ENCODE peak calls at places on chromosomes 5 and 9, in nine cellular contexts. H is kidney tubule cell; Z is activated CD4-positive, alpha-beta T cell treated with anti-CD3 and anti-CD28 coated beads, Interleukin-2, amount 50 U/mL, for 24 hours; Q is psoas muscle; F is neural crest cell; X is DMS 273 treated with DMSO at 0.1 percent for 48 hours; E is CD8-positive, alpha-beta memory T cell; N is H7; W is ovary. T is an unnamed sample.

GRCh38 chr5:155943516-155944407 is 383.2 kb upstream of the SGCD start:
- DNase-seq in H (peak), Z (peak), Q (peak), F (peak), X (no peak), E (peak), N (peak), W (peak), T (peak)

GRCh38 chr5:96433066-96433447 is at the start of gene PCSK1:
- DNase-seq in H (no peak), Z (no peak), Q (no peak), F (peak), X (no peak), E (no peak), N (peak), W (no peak), T (no peak)

GRCh38 chr9:36056896-36057295 is 20.2 kb downstream of the RECK start:
- DNase-seq in H (no peak), Z (no peak), Q (no peak), F (no peak), X (no peak), E (no peak), N (no peak), W (no peak), T (no peak)

GRCh38 chr5:60972225-60972624 is 27.2 kb downstream of the NDUFAF2 start:
- DNase-seq in H (peak), Z (peak), Q (no peak), F (no peak), X (no peak), E (no peak), N (no peak), W (no peak), T (no peak)

GRCh38 chr5:52915176-52915875 is 73.8 kb upstream of the ITGA2 start:
- DNase-seq in H (peak), Z (peak), Q (no peak), F (peak), X (peak), E (peak), N (peak), W (peak), T (peak)

GRCh38 chr5:67095346-67095871 is 101.2 kb downstream of the CD180 start:
- DNase-seq in H (peak), Z (no peak), Q (peak), F (no peak), X (no peak), E (no peak), N (no peak), W (peak), T (peak)

GRCh38 chr5:672329-673139 is 20.6 kb downstream of the TPPP start:
- DNase-seq in H (peak), Z (peak), Q (peak), F (peak), X (peak), E (peak), N (peak), W (peak), T (peak)

GRCh38 chr9:120507936-120508510 is 71.9 kb downstream of the CDK5RAP2 start:
- DNase-seq in H (no peak), Z (no peak), Q (no peak), F (no peak), X (no peak), E (no peak), N (no peak), W (no peak), T (no peak)

GRCh38 chr9:91677354-91677753 is 253.7 kb upstream of the NFIL3 start:
- DNase-seq in H (no peak), Z (no peak), Q (no peak), F (no peak), X (no peak), E (no peak), N (no peak), W (no peak), T (no peak)

GRCh38 chr9:104232781-104233341 is 138.8 kb downstream of the SMC2 start:
- DNase-seq in H (peak), Z (no peak), Q (no peak), F (no peak), X (no peak), E (no peak), N (no peak), W (no peak), T (no peak)

GRCh38 chr9:3014164-3014563 is 170.3 kb upstream of the PUM3 start:
- DNase-seq in H (no peak), Z (no peak), Q (no peak), F (no peak), X (no peak), E (no peak), N (no peak), W (no peak), T (no peak)

GRCh38 chr5:78591972-78592700 is 56.4 kb downstream of the LHFPL2 start:
- DNase-seq in H (no peak), Z (no peak), Q (no peak), F (no peak), X (no peak), E (no peak), N (no peak), W (no peak), T (no peak)

T was measured in heart right ventricle.